ENCODE peak calls at places on chromosomes 12 and 14, in eight cellular contexts. One of them, this sample, is unnamed.

GRCh38 chr12:127125607-127126259 is 1141.2 kb upstream of the TMEM132C start:
- DNase-seq in Daoy: peak
- DNase-seq in brain microvascular endothelial cell: peak
- DNase-seq in WERI-Rb-1: no peak
- DNase-seq in cardiac muscle cell: peak
- DNase-seq in neuronal stem cell: no peak
- DNase-seq in skeletal muscle cell: peak
- DNase-seq in foreskin fibroblast: peak
- DNase-seq in this sample: peak

GRCh38 chr14:31950760-31951637 is 126.1 kb upstream of the ARHGAP5 start:
- DNase-seq in foreskin fibroblast: peak
- DNase-seq in WERI-Rb-1: peak
- DNase-seq in skeletal muscle cell: no peak
- DNase-seq in cardiac muscle cell: peak
- DNase-seq in Daoy: peak
- DNase-seq in brain microvascular endothelial cell: no peak
- DNase-seq in neuronal stem cell: no peak
- DNase-seq in this sample: peak

GRCh38 chr12:56839489-56840442 is 76.6 kb downstream of the HSD17B6 start:
- DNase-seq in cardiac muscle cell: peak
- DNase-seq in brain microvascular endothelial cell: no peak
- DNase-seq in WERI-Rb-1: peak
- DNase-seq in Daoy: peak
- DNase-seq in skeletal muscle cell: no peak
- DNase-seq in neuronal stem cell: peak
- DNase-seq in foreskin fibroblast: peak
- DNase-seq in this sample: peak

GRCh38 chr14:22313172-22313801 is 275.7 kb downstream of the DAD1 start:
- DNase-seq in WERI-Rb-1: no peak
- DNase-seq in neuronal stem cell: no peak
- DNase-seq in skeletal muscle cell: no peak
- DNase-seq in cardiac muscle cell: peak
- DNase-seq in Daoy: no peak
- DNase-seq in foreskin fibroblast: no peak
- DNase-seq in brain microvascular endothelial cell: no peak
- DNase-seq in this sample: no peak

GRCh38 chr12:12974211-12974610 is 22.2 kb upstream of the GPRC5D start:
- DNase-seq in skeletal muscle cell: no peak
- DNase-seq in brain microvascular endothelial cell: no peak
- DNase-seq in cardiac muscle cell: no peak
- DNase-seq in neuronal stem cell: no peak
- DNase-seq in Daoy: no peak
- DNase-seq in WERI-Rb-1: no peak
- DNase-seq in foreskin fibroblast: no peak
- DNase-seq in this sample: no peak

GRCh38 chr12:82203076-82203475 is 155.1 kb downstream of the CCDC59 start:
- DNase-seq in foreskin fibroblast: no peak
- DNase-seq in skeletal muscle cell: no peak
- DNase-seq in Daoy: no peak
- DNase-seq in brain microvascular endothelial cell: no peak
- DNase-seq in WERI-Rb-1: no peak
- DNase-seq in cardiac muscle cell: no peak
- DNase-seq in neuronal stem cell: no peak
- DNase-seq in this sample: peak

GRCh38 chr12:62977419-62977818 is 42.5 kb upstream of the PPM1H start:
- DNase-seq in cardiac muscle cell: no peak
- DNase-seq in skeletal muscle cell: peak
- DNase-seq in Daoy: peak
- DNase-seq in brain microvascular endothelial cell: peak
- DNase-seq in foreskin fibroblast: peak
- DNase-seq in neuronal stem cell: no peak
- DNase-seq in WERI-Rb-1: no peak
- DNase-seq in this sample: peak

GRCh38 chr14:58697927-58698641 is 60.3 kb downstream of the DACT1 start:
- DNase-seq in WERI-Rb-1: no peak
- DNase-seq in brain microvascular endothelial cell: no peak
- DNase-seq in skeletal muscle cell: no peak
- DNase-seq in neuronal stem cell: no peak
- DNase-seq in foreskin fibroblast: no peak
- DNase-seq in Daoy: no peak
- DNase-seq in cardiac muscle cell: no peak
- DNase-seq in this sample: no peak

GRCh38 chr12:39807043-39807442 is 187.4 kb upstream of the ABCD2 start:
- DNase-seq in cardiac muscle cell: peak
- DNase-seq in WERI-Rb-1: peak
- DNase-seq in skeletal muscle cell: no peak
- DNase-seq in neuronal stem cell: no peak
- DNase-seq in Daoy: peak
- DNase-seq in foreskin fibroblast: no peak
- DNase-seq in brain microvascular endothelial cell: peak
- DNase-seq in this sample: peak

GRCh38 chr12:31323466-31324115 is 2.4 kb downstream of the SINHCAF start:
- DNase-seq in foreskin fibroblast: no peak
- DNase-seq in WERI-Rb-1: peak
- DNase-seq in Daoy: no peak
- DNase-seq in brain microvascular endothelial cell: no peak
- DNase-seq in cardiac muscle cell: peak
- DNase-seq in neuronal stem cell: peak
- DNase-seq in skeletal muscle cell: no peak
- DNase-seq in this sample: no peak

GRCh38 chr12:47773062-47773857 is at the start of gene SLC48A1:
- DNase-seq in WERI-Rb-1: peak
- DNase-seq in brain microvascular endothelial cell: no peak
- DNase-seq in foreskin fibroblast: peak
- DNase-seq in cardiac muscle cell: peak
- DNase-seq in skeletal muscle cell: no peak
- DNase-seq in neuronal stem cell: peak
- DNase-seq in Daoy: peak
- DNase-seq in this sample: peak

GRCh38 chr12:69616025-69616424 is 5.3 kb upstream of the LRRC10 start:
- DNase-seq in brain microvascular endothelial cell: no peak
- DNase-seq in Daoy: no peak
- DNase-seq in foreskin fibroblast: no peak
- DNase-seq in WERI-Rb-1: no peak
- DNase-seq in cardiac muscle cell: no peak
- DNase-seq in skeletal muscle cell: no peak
- DNase-seq in neuronal stem cell: no peak
- DNase-seq in this sample: no peak

GRCh38 chr12:50401383-50402155 is 884 bp downstream of the LARP4 start:
- DNase-seq in brain microvascular endothelial cell: no peak
- DNase-seq in skeletal muscle cell: no peak
- DNase-seq in WERI-Rb-1: no peak
- DNase-seq in foreskin fibroblast: peak
- DNase-seq in neuronal stem cell: peak
- DNase-seq in Daoy: no peak
- DNase-seq in cardiac muscle cell: peak
- DNase-seq in this sample: peak

GRCh38 chr14:36207500-36207899 is 31.0 kb upstream of the PTCSC3 start:
- DNase-seq in neuronal stem cell: no peak
- DNase-seq in skeletal muscle cell: no peak
- DNase-seq in WERI-Rb-1: no peak
- DNase-seq in cardiac muscle cell: peak
- DNase-seq in Daoy: no peak
- DNase-seq in foreskin fibroblast: no peak
- DNase-seq in brain microvascular endothelial cell: no peak
- DNase-seq in this sample: peak

GRCh38 chr14:97820781-97821180 is 1023.6 kb downstream of the VRK1 start:
- DNase-seq in cardiac muscle cell: no peak
- DNase-seq in neuronal stem cell: no peak
- DNase-seq in skeletal muscle cell: no peak
- DNase-seq in Daoy: no peak
- DNase-seq in WERI-Rb-1: no peak
- DNase-seq in foreskin fibroblast: no peak
- DNase-seq in brain microvascular endothelial cell: no peak
- DNase-seq in this sample: no peak

GRCh38 chr12:15208140-15208539 is 13.1 kb downstream of the RERG start:
- DNase-seq in Daoy: peak
- DNase-seq in neuronal stem cell: no peak
- DNase-seq in WERI-Rb-1: no peak
- DNase-seq in cardiac muscle cell: peak
- DNase-seq in foreskin fibroblast: peak
- DNase-seq in brain microvascular endothelial cell: peak
- DNase-seq in skeletal muscle cell: no peak
- DNase-seq in this sample: peak

GRCh38 chr12:75690556-75690955 is 179.1 kb upstream of the KRR1 start:
- DNase-seq in neuronal stem cell: no peak
- DNase-seq in foreskin fibroblast: peak
- DNase-seq in Daoy: peak
- DNase-seq in cardiac muscle cell: peak
- DNase-seq in skeletal muscle cell: peak
- DNase-seq in brain microvascular endothelial cell: peak
- DNase-seq in WERI-Rb-1: no peak
- DNase-seq in this sample: peak

GRCh38 chr12:26826437-26826836 is 6.6 kb downstream of the ITPR2 start:
- DNase-seq in Daoy: no peak
- DNase-seq in cardiac muscle cell: no peak
- DNase-seq in neuronal stem cell: no peak
- DNase-seq in WERI-Rb-1: no peak
- DNase-seq in foreskin fibroblast: no peak
- DNase-seq in brain microvascular endothelial cell: no peak
- DNase-seq in skeletal muscle cell: no peak
- DNase-seq in this sample: no peak

GRCh38 chr12:109910969-109911348 is 10.9 kb downstream of the TCHP start:
- DNase-seq in neuronal stem cell: no peak
- DNase-seq in Daoy: peak
- DNase-seq in WERI-Rb-1: peak
- DNase-seq in cardiac muscle cell: peak
- DNase-seq in foreskin fibroblast: peak
- DNase-seq in skeletal muscle cell: no peak
- DNase-seq in brain microvascular endothelial cell: peak
- DNase-seq in this sample: peak

GRCh38 chr12:27453462-27453861 is 6.9 kb downstream of the SMCO2 start:
- DNase-seq in cardiac muscle cell: peak
- DNase-seq in neuronal stem cell: no peak
- DNase-seq in foreskin fibroblast: no peak
- DNase-seq in brain microvascular endothelial cell: no peak
- DNase-seq in Daoy: no peak
- DNase-seq in WERI-Rb-1: no peak
- DNase-seq in skeletal muscle cell: no peak
- DNase-seq in this sample: no peak

GRCh38 chr14:96587823-96588385 is 85.7 kb downstream of the PAPOLA start:
- DNase-seq in cardiac muscle cell: no peak
- DNase-seq in skeletal muscle cell: no peak
- DNase-seq in WERI-Rb-1: no peak
- DNase-seq in brain microvascular endothelial cell: no peak
- DNase-seq in neuronal stem cell: no peak
- DNase-seq in foreskin fibroblast: no peak
- DNase-seq in Daoy: no peak
- DNase-seq in this sample: no peak

GRCh38 chr12:630656-631632 is 32.3 kb downstream of the NINJ2 start:
- DNase-seq in Daoy: no peak
- DNase-seq in WERI-Rb-1: no peak
- DNase-seq in skeletal muscle cell: no peak
- DNase-seq in cardiac muscle cell: no peak
- DNase-seq in neuronal stem cell: no peak
- DNase-seq in brain microvascular endothelial cell: no peak
- DNase-seq in foreskin fibroblast: no peak
- DNase-seq in this sample: no peak

GRCh38 chr12:85821759-85822158 is 14.4 kb downstream of the RASSF9 start:
- DNase-seq in neuronal stem cell: no peak
- DNase-seq in cardiac muscle cell: no peak
- DNase-seq in brain microvascular endothelial cell: peak
- DNase-seq in skeletal muscle cell: no peak
- DNase-seq in WERI-Rb-1: no peak
- DNase-seq in Daoy: no peak
- DNase-seq in foreskin fibroblast: no peak
- DNase-seq in this sample: no peak

GRCh38 chr14:56854325-56854724 is 44.0 kb upstream of the OTX2 start:
- DNase-seq in Daoy: no peak
- DNase-seq in skeletal muscle cell: no peak
- DNase-seq in WERI-Rb-1: no peak
- DNase-seq in brain microvascular endothelial cell: no peak
- DNase-seq in foreskin fibroblast: no peak
- DNase-seq in cardiac muscle cell: no peak
- DNase-seq in neuronal stem cell: no peak
- DNase-seq in this sample: no peak

GRCh38 chr12:80053048-80053790 is 46.1 kb upstream of the OTOGL start:
- DNase-seq in foreskin fibroblast: peak
- DNase-seq in neuronal stem cell: no peak
- DNase-seq in skeletal muscle cell: peak
- DNase-seq in WERI-Rb-1: no peak
- DNase-seq in brain microvascular endothelial cell: peak
- DNase-seq in Daoy: peak
- DNase-seq in cardiac muscle cell: peak
- DNase-seq in this sample: peak

GRCh38 chr12:48165089-48166031 is 8.0 kb upstream of the ASB8 start:
- DNase-seq in Daoy: peak
- DNase-seq in neuronal stem cell: peak
- DNase-seq in brain microvascular endothelial cell: no peak
- DNase-seq in skeletal muscle cell: no peak
- DNase-seq in WERI-Rb-1: peak
- DNase-seq in foreskin fibroblast: peak
- DNase-seq in cardiac muscle cell: peak
- DNase-seq in this sample: peak

GRCh38 chr12:80460972-80461371 is 16.9 kb downstream of the PTPRQ start:
- DNase-seq in neuronal stem cell: no peak
- DNase-seq in brain microvascular endothelial cell: no peak
- DNase-seq in WERI-Rb-1: no peak
- DNase-seq in foreskin fibroblast: no peak
- DNase-seq in cardiac muscle cell: no peak
- DNase-seq in skeletal muscle cell: no peak
- DNase-seq in Daoy: no peak
- DNase-seq in this sample: no peak

GRCh38 chr12:121467638-121468403 is 67.9 kb downstream of the RNF34 start:
- DNase-seq in foreskin fibroblast: peak
- DNase-seq in neuronal stem cell: peak
- DNase-seq in cardiac muscle cell: peak
- DNase-seq in brain microvascular endothelial cell: peak
- DNase-seq in skeletal muscle cell: no peak
- DNase-seq in Daoy: peak
- DNase-seq in WERI-Rb-1: no peak
- DNase-seq in this sample: peak

GRCh38 chr12:116881325-116881866 is at the start of gene HRK:
- DNase-seq in cardiac muscle cell: peak
- DNase-seq in skeletal muscle cell: no peak
- DNase-seq in foreskin fibroblast: no peak
- DNase-seq in neuronal stem cell: no peak
- DNase-seq in WERI-Rb-1: peak
- DNase-seq in Daoy: no peak
- DNase-seq in brain microvascular endothelial cell: no peak
- DNase-seq in this sample: no peak

GRCh38 chr12:44750468-44750867 is 125.6 kb downstream of the NELL2 start:
- DNase-seq in brain microvascular endothelial cell: no peak
- DNase-seq in foreskin fibroblast: no peak
- DNase-seq in skeletal muscle cell: no peak
- DNase-seq in neuronal stem cell: no peak
- DNase-seq in WERI-Rb-1: no peak
- DNase-seq in Daoy: peak
- DNase-seq in cardiac muscle cell: no peak
- DNase-seq in this sample: no peak

GRCh38 chr12:70756791-70757190 is 119.6 kb upstream of the PTPRB start:
- DNase-seq in brain microvascular endothelial cell: no peak
- DNase-seq in WERI-Rb-1: no peak
- DNase-seq in foreskin fibroblast: no peak
- DNase-seq in cardiac muscle cell: no peak
- DNase-seq in Daoy: no peak
- DNase-seq in neuronal stem cell: no peak
- DNase-seq in skeletal muscle cell: no peak
- DNase-seq in this sample: no peak